ENCODE peak calls at places on chromosomes 4 and X, in eight cellular contexts. One of them, this sample, is unnamed.
A peak's percentile ranks its signal among the peaks of the same experiment; 100 is the strongest.

GRCh38 chr4:134812611-134813010 is 611.0 kb upstream of the PABPC4L start:
- DNase-seq in activated gamma-delta T cell: no peak
- DNase-seq in fibroblast of lung: no peak
- DNase-seq in stimulated activated CD4-positive, alpha-beta T cell treated with anti-CD3 and anti-CD28 coated beads, TNF-alpha, amount 100 ng/mL, for 24 hours: no peak
- DNase-seq in PC-3: no peak
- DNase-seq in choroid plexus epithelial cell: no peak
- DNase-seq in GM10248: no peak
- DNase-seq in activated CD8-positive, alpha-beta T cell treated with anti-CD3 and anti-CD28 coated beads, Interleukin-2, amount 10 ng/mL, durations not matched to agents 7 days and 5 days: no peak
- DNase-seq in this sample: no peak

GRCh38 chrX:22397566-22397965 is 124.9 kb downstream of the CBLL2 start:
- DNase-seq in activated gamma-delta T cell: no peak
- DNase-seq in fibroblast of lung: no peak
- DNase-seq in stimulated activated CD4-positive, alpha-beta T cell treated with anti-CD3 and anti-CD28 coated beads, TNF-alpha, amount 100 ng/mL, for 24 hours: no peak
- DNase-seq in PC-3: peak; percentile 41
- DNase-seq in choroid plexus epithelial cell: no peak
- DNase-seq in GM10248: no peak
- DNase-seq in activated CD8-positive, alpha-beta T cell treated with anti-CD3 and anti-CD28 coated beads, Interleukin-2, amount 10 ng/mL, durations not matched to agents 7 days and 5 days: no peak
- DNase-seq in this sample: no peak

GRCh38 chrX:68930576-68931317 is 101.9 kb downstream of the EFNB1 start:
- DNase-seq in activated gamma-delta T cell: no peak
- DNase-seq in fibroblast of lung: no peak
- DNase-seq in stimulated activated CD4-positive, alpha-beta T cell treated with anti-CD3 and anti-CD28 coated beads, TNF-alpha, amount 100 ng/mL, for 24 hours: no peak
- DNase-seq in PC-3: peak; percentile 19
- DNase-seq in choroid plexus epithelial cell: no peak
- DNase-seq in GM10248: no peak
- DNase-seq in activated CD8-positive, alpha-beta T cell treated with anti-CD3 and anti-CD28 coated beads, Interleukin-2, amount 10 ng/mL, durations not matched to agents 7 days and 5 days: no peak
- DNase-seq in this sample: no peak

GRCh38 chr4:148007303-148007702 is 275.4 kb downstream of the ARHGAP10 start:
- DNase-seq in activated gamma-delta T cell: no peak
- DNase-seq in fibroblast of lung: peak; percentile 98
- DNase-seq in stimulated activated CD4-positive, alpha-beta T cell treated with anti-CD3 and anti-CD28 coated beads, TNF-alpha, amount 100 ng/mL, for 24 hours: no peak
- DNase-seq in PC-3: peak; percentile 95
- DNase-seq in choroid plexus epithelial cell: peak; percentile 99
- DNase-seq in GM10248: no peak
- DNase-seq in activated CD8-positive, alpha-beta T cell treated with anti-CD3 and anti-CD28 coated beads, Interleukin-2, amount 10 ng/mL, durations not matched to agents 7 days and 5 days: no peak
- DNase-seq in this sample: no peak

GRCh38 chrX:1249101-1249887 is 19.3 kb upstream of the CSF2RA start:
- DNase-seq in activated gamma-delta T cell: no peak
- DNase-seq in fibroblast of lung: no peak
- DNase-seq in stimulated activated CD4-positive, alpha-beta T cell treated with anti-CD3 and anti-CD28 coated beads, TNF-alpha, amount 100 ng/mL, for 24 hours: no peak
- DNase-seq in PC-3: peak; percentile 29
- DNase-seq in choroid plexus epithelial cell: peak; percentile 7
- DNase-seq in GM10248: peak; percentile 23
- DNase-seq in activated CD8-positive, alpha-beta T cell treated with anti-CD3 and anti-CD28 coated beads, Interleukin-2, amount 10 ng/mL, durations not matched to agents 7 days and 5 days: peak; percentile 81
- DNase-seq in this sample: no peak

GRCh38 chrX:20712811-20713210 is 446.1 kb upstream of the RPS6KA3 start:
- DNase-seq in activated gamma-delta T cell: no peak
- DNase-seq in fibroblast of lung: no peak
- DNase-seq in stimulated activated CD4-positive, alpha-beta T cell treated with anti-CD3 and anti-CD28 coated beads, TNF-alpha, amount 100 ng/mL, for 24 hours: no peak
- DNase-seq in PC-3: peak; percentile 12
- DNase-seq in choroid plexus epithelial cell: no peak
- DNase-seq in GM10248: no peak
- DNase-seq in activated CD8-positive, alpha-beta T cell treated with anti-CD3 and anti-CD28 coated beads, Interleukin-2, amount 10 ng/mL, durations not matched to agents 7 days and 5 days: no peak
- DNase-seq in this sample: no peak

GRCh38 chr4:93313207-93313606 is 515.3 kb upstream of the ATOH1 start:
- DNase-seq in activated gamma-delta T cell: no peak
- DNase-seq in fibroblast of lung: peak; percentile 37
- DNase-seq in stimulated activated CD4-positive, alpha-beta T cell treated with anti-CD3 and anti-CD28 coated beads, TNF-alpha, amount 100 ng/mL, for 24 hours: no peak
- DNase-seq in PC-3: peak; percentile 58
- DNase-seq in choroid plexus epithelial cell: peak; percentile 47
- DNase-seq in GM10248: no peak
- DNase-seq in activated CD8-positive, alpha-beta T cell treated with anti-CD3 and anti-CD28 coated beads, Interleukin-2, amount 10 ng/mL, durations not matched to agents 7 days and 5 days: no peak
- DNase-seq in this sample: no peak

GRCh38 chr4:83082777-83083176 is 31.8 kb downstream of the PLAC8 start:
- DNase-seq in activated gamma-delta T cell: no peak
- DNase-seq in fibroblast of lung: no peak
- DNase-seq in stimulated activated CD4-positive, alpha-beta T cell treated with anti-CD3 and anti-CD28 coated beads, TNF-alpha, amount 100 ng/mL, for 24 hours: no peak
- DNase-seq in PC-3: peak; percentile 72
- DNase-seq in choroid plexus epithelial cell: no peak
- DNase-seq in GM10248: no peak
- DNase-seq in activated CD8-positive, alpha-beta T cell treated with anti-CD3 and anti-CD28 coated beads, Interleukin-2, amount 10 ng/mL, durations not matched to agents 7 days and 5 days: peak; percentile 27
- DNase-seq in this sample: peak; percentile 11

GRCh38 chr4:158884280-158884679 is 115.5 kb downstream of the FNIP2 start:
- DNase-seq in activated gamma-delta T cell: no peak
- DNase-seq in fibroblast of lung: no peak
- DNase-seq in stimulated activated CD4-positive, alpha-beta T cell treated with anti-CD3 and anti-CD28 coated beads, TNF-alpha, amount 100 ng/mL, for 24 hours: no peak
- DNase-seq in PC-3: no peak
- DNase-seq in choroid plexus epithelial cell: peak; percentile 49
- DNase-seq in GM10248: no peak
- DNase-seq in activated CD8-positive, alpha-beta T cell treated with anti-CD3 and anti-CD28 coated beads, Interleukin-2, amount 10 ng/mL, durations not matched to agents 7 days and 5 days: no peak
- DNase-seq in this sample: no peak

GRCh38 chr4:8349664-8350225 is 80.2 kb downstream of the HTRA3 start:
- DNase-seq in activated gamma-delta T cell: no peak
- DNase-seq in fibroblast of lung: no peak
- DNase-seq in stimulated activated CD4-positive, alpha-beta T cell treated with anti-CD3 and anti-CD28 coated beads, TNF-alpha, amount 100 ng/mL, for 24 hours: no peak
- DNase-seq in PC-3: no peak
- DNase-seq in choroid plexus epithelial cell: no peak
- DNase-seq in GM10248: no peak
- DNase-seq in activated CD8-positive, alpha-beta T cell treated with anti-CD3 and anti-CD28 coated beads, Interleukin-2, amount 10 ng/mL, durations not matched to agents 7 days and 5 days: no peak
- DNase-seq in this sample: no peak

This sample was measured in MM.1S.